ENCODE peak calls at places on chromosomes 6 and 20, in four cellular contexts. One of them, this sample, is unnamed.

GRCh38 chr20:54099894-54100293 is 29.5 kb upstream of the BCAS1 start:
- DNase-seq in brain microvascular endothelial cell: no peak
- DNase-seq in activated CD8-positive, alpha-beta T cell treated with anti-CD3 and anti-CD28 coated beads for 36 hours: no peak
- DNase-seq in glutamatergic neuron: no peak
- DNase-seq in this sample: no peak

GRCh38 chr6:9482030-9482731 is 932.7 kb downstream of the TFAP2A start:
- DNase-seq in brain microvascular endothelial cell: peak
- DNase-seq in activated CD8-positive, alpha-beta T cell treated with anti-CD3 and anti-CD28 coated beads for 36 hours: no peak
- DNase-seq in glutamatergic neuron: no peak
- DNase-seq in this sample: no peak

GRCh38 chr6:41053056-41053455 is at the start of gene APOBEC2:
- DNase-seq in brain microvascular endothelial cell: no peak
- DNase-seq in activated CD8-positive, alpha-beta T cell treated with anti-CD3 and anti-CD28 coated beads for 36 hours: no peak
- DNase-seq in glutamatergic neuron: peak
- DNase-seq in this sample: no peak

GRCh38 chr6:63610944-63611343 is 24.7 kb upstream of the PHF3 start:
- DNase-seq in brain microvascular endothelial cell: no peak
- DNase-seq in activated CD8-positive, alpha-beta T cell treated with anti-CD3 and anti-CD28 coated beads for 36 hours: no peak
- DNase-seq in glutamatergic neuron: no peak
- DNase-seq in this sample: no peak

GRCh38 chr6:141562181-141562800 is 570.4 kb upstream of the GJE1 start:
- DNase-seq in brain microvascular endothelial cell: peak
- DNase-seq in activated CD8-positive, alpha-beta T cell treated with anti-CD3 and anti-CD28 coated beads for 36 hours: peak
- DNase-seq in glutamatergic neuron: peak
- DNase-seq in this sample: peak

GRCh38 chr20:34639755-34640222 is 37.1 kb downstream of the PIGU start:
- DNase-seq in brain microvascular endothelial cell: no peak
- DNase-seq in activated CD8-positive, alpha-beta T cell treated with anti-CD3 and anti-CD28 coated beads for 36 hours: no peak
- DNase-seq in glutamatergic neuron: no peak
- DNase-seq in this sample: no peak

GRCh38 chr6:22466665-22467064 is 102.7 kb upstream of the HDGFL1 start:
- DNase-seq in brain microvascular endothelial cell: no peak
- DNase-seq in activated CD8-positive, alpha-beta T cell treated with anti-CD3 and anti-CD28 coated beads for 36 hours: no peak
- DNase-seq in glutamatergic neuron: no peak
- DNase-seq in this sample: no peak

GRCh38 chr6:28462401-28462800 is 19.1 kb upstream of the ZSCAN23 start:
- DNase-seq in brain microvascular endothelial cell: no peak
- DNase-seq in activated CD8-positive, alpha-beta T cell treated with anti-CD3 and anti-CD28 coated beads for 36 hours: peak
- DNase-seq in glutamatergic neuron: no peak
- DNase-seq in this sample: no peak

GRCh38 chr20:2449386-2449785 is 21.2 kb downstream of the SNRPB start:
- DNase-seq in brain microvascular endothelial cell: no peak
- DNase-seq in activated CD8-positive, alpha-beta T cell treated with anti-CD3 and anti-CD28 coated beads for 36 hours: peak
- DNase-seq in glutamatergic neuron: no peak
- DNase-seq in this sample: no peak

GRCh38 chr6:46011241-46012085 is 4.2 kb downstream of the CLIC5 start:
- DNase-seq in brain microvascular endothelial cell: peak
- DNase-seq in activated CD8-positive, alpha-beta T cell treated with anti-CD3 and anti-CD28 coated beads for 36 hours: peak
- DNase-seq in glutamatergic neuron: no peak
- DNase-seq in this sample: peak

GRCh38 chr6:105204331-105204730 is 24.5 kb upstream of the POPDC3 start:
- DNase-seq in brain microvascular endothelial cell: no peak
- DNase-seq in activated CD8-positive, alpha-beta T cell treated with anti-CD3 and anti-CD28 coated beads for 36 hours: no peak
- DNase-seq in glutamatergic neuron: no peak
- DNase-seq in this sample: no peak

GRCh38 chr6:3921663-3922062 is 72.5 kb downstream of the FAM50B start:
- DNase-seq in brain microvascular endothelial cell: no peak
- DNase-seq in activated CD8-positive, alpha-beta T cell treated with anti-CD3 and anti-CD28 coated beads for 36 hours: no peak
- DNase-seq in glutamatergic neuron: no peak
- DNase-seq in this sample: no peak

GRCh38 chr20:58141971-58142842 is 86.2 kb downstream of the ANKRD60 start:
- DNase-seq in brain microvascular endothelial cell: no peak
- DNase-seq in activated CD8-positive, alpha-beta T cell treated with anti-CD3 and anti-CD28 coated beads for 36 hours: no peak
- DNase-seq in glutamatergic neuron: no peak
- DNase-seq in this sample: no peak

GRCh38 chr20:10524643-10525042 is 89.5 kb downstream of the SLX4IP start:
- DNase-seq in brain microvascular endothelial cell: peak
- DNase-seq in activated CD8-positive, alpha-beta T cell treated with anti-CD3 and anti-CD28 coated beads for 36 hours: no peak
- DNase-seq in glutamatergic neuron: no peak
- DNase-seq in this sample: no peak

GRCh38 chr6:114936060-114936459 is 593.2 kb upstream of the HS3ST5 start:
- DNase-seq in brain microvascular endothelial cell: no peak
- DNase-seq in activated CD8-positive, alpha-beta T cell treated with anti-CD3 and anti-CD28 coated beads for 36 hours: no peak
- DNase-seq in glutamatergic neuron: no peak
- DNase-seq in this sample: no peak

GRCh38 chr6:129719692-129720091 is 9.7 kb upstream of the ARHGAP18 start:
- DNase-seq in brain microvascular endothelial cell: no peak
- DNase-seq in activated CD8-positive, alpha-beta T cell treated with anti-CD3 and anti-CD28 coated beads for 36 hours: no peak
- DNase-seq in glutamatergic neuron: no peak
- DNase-seq in this sample: no peak

GRCh38 chr20:62593616-62594015 is 48.7 kb upstream of the SLCO4A1 start:
- DNase-seq in brain microvascular endothelial cell: no peak
- DNase-seq in activated CD8-positive, alpha-beta T cell treated with anti-CD3 and anti-CD28 coated beads for 36 hours: no peak
- DNase-seq in glutamatergic neuron: no peak
- DNase-seq in this sample: no peak

GRCh38 chr6:170076466-170077165 is 214.3 kb downstream of the DLL1 start:
- DNase-seq in brain microvascular endothelial cell: no peak
- DNase-seq in activated CD8-positive, alpha-beta T cell treated with anti-CD3 and anti-CD28 coated beads for 36 hours: no peak
- DNase-seq in glutamatergic neuron: no peak
- DNase-seq in this sample: no peak

GRCh38 chr6:115969930-115970273 is 90.8 kb downstream of the FRK start:
- DNase-seq in brain microvascular endothelial cell: no peak
- DNase-seq in activated CD8-positive, alpha-beta T cell treated with anti-CD3 and anti-CD28 coated beads for 36 hours: no peak
- DNase-seq in glutamatergic neuron: no peak
- DNase-seq in this sample: no peak

GRCh38 chr20:4813076-4813838 is 91.5 kb downstream of the PRND start:
- DNase-seq in brain microvascular endothelial cell: no peak
- DNase-seq in activated CD8-positive, alpha-beta T cell treated with anti-CD3 and anti-CD28 coated beads for 36 hours: peak
- DNase-seq in glutamatergic neuron: no peak
- DNase-seq in this sample: peak

GRCh38 chr6:87357479-87358196 is 13.0 kb downstream of the C6orf163 start:
- DNase-seq in brain microvascular endothelial cell: no peak
- DNase-seq in activated CD8-positive, alpha-beta T cell treated with anti-CD3 and anti-CD28 coated beads for 36 hours: no peak
- DNase-seq in glutamatergic neuron: no peak
- DNase-seq in this sample: no peak

GRCh38 chr6:7073810-7074525 is 33.8 kb upstream of the RREB1 start:
- DNase-seq in brain microvascular endothelial cell: no peak
- DNase-seq in activated CD8-positive, alpha-beta T cell treated with anti-CD3 and anti-CD28 coated beads for 36 hours: peak
- DNase-seq in glutamatergic neuron: no peak
- DNase-seq in this sample: peak

GRCh38 chr6:890995-891394 is 198.1 kb upstream of the EXOC2 start:
- DNase-seq in brain microvascular endothelial cell: no peak
- DNase-seq in activated CD8-positive, alpha-beta T cell treated with anti-CD3 and anti-CD28 coated beads for 36 hours: no peak
- DNase-seq in glutamatergic neuron: no peak
- DNase-seq in this sample: no peak

GRCh38 chr20:3753098-3753497 is 14.5 kb downstream of the ADISSP start:
- DNase-seq in brain microvascular endothelial cell: peak
- DNase-seq in activated CD8-positive, alpha-beta T cell treated with anti-CD3 and anti-CD28 coated beads for 36 hours: peak
- DNase-seq in glutamatergic neuron: peak
- DNase-seq in this sample: peak

GRCh38 chr6:52551483-52552277 is 25.2 kb downstream of the TRAM2 start:
- DNase-seq in brain microvascular endothelial cell: peak
- DNase-seq in activated CD8-positive, alpha-beta T cell treated with anti-CD3 and anti-CD28 coated beads for 36 hours: no peak
- DNase-seq in glutamatergic neuron: peak
- DNase-seq in this sample: no peak

GRCh38 chr20:63060057-63060991 is 53.6 kb upstream of the BHLHE23 start:
- DNase-seq in brain microvascular endothelial cell: peak
- DNase-seq in activated CD8-positive, alpha-beta T cell treated with anti-CD3 and anti-CD28 coated beads for 36 hours: no peak
- DNase-seq in glutamatergic neuron: peak
- DNase-seq in this sample: no peak

GRCh38 chr6:12801141-12801540 is 84.6 kb downstream of the PHACTR1 start:
- DNase-seq in brain microvascular endothelial cell: no peak
- DNase-seq in activated CD8-positive, alpha-beta T cell treated with anti-CD3 and anti-CD28 coated beads for 36 hours: no peak
- DNase-seq in glutamatergic neuron: no peak
- DNase-seq in this sample: no peak

GRCh38 chr20:53304146-53304545 is 289.5 kb downstream of the ZNF217 start:
- DNase-seq in brain microvascular endothelial cell: no peak
- DNase-seq in activated CD8-positive, alpha-beta T cell treated with anti-CD3 and anti-CD28 coated beads for 36 hours: no peak
- DNase-seq in glutamatergic neuron: no peak
- DNase-seq in this sample: no peak

GRCh38 chr6:147131728-147132127 is 72.5 kb upstream of the STXBP5 start:
- DNase-seq in brain microvascular endothelial cell: peak
- DNase-seq in activated CD8-positive, alpha-beta T cell treated with anti-CD3 and anti-CD28 coated beads for 36 hours: no peak
- DNase-seq in glutamatergic neuron: no peak
- DNase-seq in this sample: no peak

GRCh38 chr6:23704655-23705054 is 421.4 kb upstream of the NRSN1 start:
- DNase-seq in brain microvascular endothelial cell: no peak
- DNase-seq in activated CD8-positive, alpha-beta T cell treated with anti-CD3 and anti-CD28 coated beads for 36 hours: no peak
- DNase-seq in glutamatergic neuron: no peak
- DNase-seq in this sample: no peak

GRCh38 chr20:12597491-12597890 is 411.3 kb upstream of the SPTLC3 start:
- DNase-seq in brain microvascular endothelial cell: no peak
- DNase-seq in activated CD8-positive, alpha-beta T cell treated with anti-CD3 and anti-CD28 coated beads for 36 hours: no peak
- DNase-seq in glutamatergic neuron: no peak
- DNase-seq in this sample: no peak

GRCh38 chr6:37539706-37540352 is 40.1 kb upstream of the CCDC167 start:
- DNase-seq in brain microvascular endothelial cell: no peak
- DNase-seq in activated CD8-positive, alpha-beta T cell treated with anti-CD3 and anti-CD28 coated beads for 36 hours: no peak
- DNase-seq in glutamatergic neuron: no peak
- DNase-seq in this sample: no peak

GRCh38 chr20:58020656-58021454 is 207.6 kb downstream of the ANKRD60 start:
- DNase-seq in brain microvascular endothelial cell: no peak
- DNase-seq in activated CD8-positive, alpha-beta T cell treated with anti-CD3 and anti-CD28 coated beads for 36 hours: no peak
- DNase-seq in glutamatergic neuron: no peak
- DNase-seq in this sample: no peak

GRCh38 chr6:28280595-28281287 is 631 bp upstream of the PGBD1 start:
- DNase-seq in brain microvascular endothelial cell: no peak
- DNase-seq in activated CD8-positive, alpha-beta T cell treated with anti-CD3 and anti-CD28 coated beads for 36 hours: no peak
- DNase-seq in glutamatergic neuron: no peak
- DNase-seq in this sample: no peak

GRCh38 chr20:37755665-37756064 is 61.8 kb downstream of the CTNNBL1 start:
- DNase-seq in brain microvascular endothelial cell: no peak
- DNase-seq in activated CD8-positive, alpha-beta T cell treated with anti-CD3 and anti-CD28 coated beads for 36 hours: no peak
- DNase-seq in glutamatergic neuron: peak
- DNase-seq in this sample: no peak
- TF ChIP-seq CTCF in brain microvascular endothelial cell: peak
- TF ChIP-seq CTCF in activated CD8-positive, alpha-beta T cell treated with anti-CD3 and anti-CD28 coated beads for 36 hours: no peak
- TF ChIP-seq CTCF in glutamatergic neuron: no peak
- TF ChIP-seq CTCF in this sample: no peak

DNA sequence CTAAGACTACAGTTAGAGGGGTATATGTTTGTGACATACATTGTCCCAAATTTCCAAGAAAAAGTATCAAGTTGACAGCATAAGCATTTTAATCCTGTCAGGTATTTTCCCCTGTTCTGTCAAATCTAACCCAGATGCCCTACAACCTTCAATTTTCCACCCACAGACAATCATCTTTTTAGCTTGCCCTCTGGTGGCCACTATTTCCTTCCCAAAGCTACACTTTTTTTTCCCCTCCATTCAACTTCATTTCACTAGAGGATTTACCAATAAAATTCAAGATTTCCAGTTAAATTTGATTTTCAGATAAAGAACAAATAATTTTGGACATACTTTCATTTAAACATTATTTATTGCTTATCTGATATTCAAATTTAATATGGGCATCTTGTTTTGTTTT is 286.6 kb downstream of the TENT5A start:
- DNase-seq in brain microvascular endothelial cell: peak
- DNase-seq in activated CD8-positive, alpha-beta T cell treated with anti-CD3 and anti-CD28 coated beads for 36 hours: no peak
- DNase-seq in glutamatergic neuron: no peak
- DNase-seq in this sample: no peak
- TF ChIP-seq CTCF in brain microvascular endothelial cell: peak
- TF ChIP-seq CTCF in activated CD8-positive, alpha-beta T cell treated with anti-CD3 and anti-CD28 coated beads for 36 hours: peak
- TF ChIP-seq CTCF in glutamatergic neuron: peak
- TF ChIP-seq CTCF in this sample: no peak

DNA sequence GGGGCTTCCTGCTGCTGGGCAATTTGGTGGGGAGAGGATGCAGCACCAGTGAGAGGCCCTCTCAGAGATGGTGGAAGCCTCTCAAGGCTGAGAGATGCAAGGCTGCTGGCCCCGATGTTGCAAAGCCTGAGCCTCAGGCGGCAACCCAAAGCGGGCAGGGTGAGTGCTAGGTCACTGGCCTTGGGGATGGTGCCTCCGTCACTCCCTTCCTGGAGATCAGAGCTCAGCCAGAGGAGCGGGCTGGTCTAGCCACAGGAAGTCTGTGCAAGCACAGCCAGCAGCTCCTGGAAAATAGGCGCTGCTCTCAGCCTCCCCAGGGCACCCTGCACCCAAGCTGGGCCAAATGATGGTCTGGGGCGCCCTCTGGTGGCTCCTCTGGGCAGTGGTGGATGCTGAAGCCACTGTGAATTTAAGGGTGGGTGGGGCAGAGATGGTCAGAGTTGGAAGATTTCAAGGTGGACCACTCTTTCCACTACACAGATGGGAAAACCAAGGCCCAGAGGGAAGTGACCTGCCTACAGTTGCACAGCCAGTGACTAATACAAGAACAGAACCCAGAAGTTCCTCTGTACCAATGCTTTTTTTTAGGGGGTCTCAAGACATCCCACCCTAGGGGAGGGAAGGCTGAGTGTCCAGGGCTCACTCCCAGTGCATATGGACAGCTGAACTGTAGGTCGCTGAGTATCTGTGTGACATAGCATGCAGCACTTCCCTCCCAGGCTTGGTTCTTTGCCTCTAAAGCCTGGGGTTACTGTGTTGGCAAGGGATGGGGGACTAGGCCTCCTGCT is 20.8 kb downstream of the C20orf203 start:
- DNase-seq in brain microvascular endothelial cell: peak
- DNase-seq in activated CD8-positive, alpha-beta T cell treated with anti-CD3 and anti-CD28 coated beads for 36 hours: peak
- DNase-seq in glutamatergic neuron: peak
- DNase-seq in this sample: peak
- TF ChIP-seq CTCF in brain microvascular endothelial cell: peak
- TF ChIP-seq CTCF in activated CD8-positive, alpha-beta T cell treated with anti-CD3 and anti-CD28 coated beads for 36 hours: peak
- TF ChIP-seq CTCF in glutamatergic neuron: peak
- TF ChIP-seq CTCF in this sample: peak

GRCh38 chr6:155498370-155498769 is 42.7 kb upstream of the NOX3 start:
- DNase-seq in brain microvascular endothelial cell: no peak
- DNase-seq in activated CD8-positive, alpha-beta T cell treated with anti-CD3 and anti-CD28 coated beads for 36 hours: no peak
- DNase-seq in glutamatergic neuron: no peak
- DNase-seq in this sample: no peak
- TF ChIP-seq CTCF in brain microvascular endothelial cell: peak
- TF ChIP-seq CTCF in activated CD8-positive, alpha-beta T cell treated with anti-CD3 and anti-CD28 coated beads for 36 hours: no peak
- TF ChIP-seq CTCF in glutamatergic neuron: no peak
- TF ChIP-seq CTCF in this sample: no peak